ENCODE peak calls at places on chromosomes 5 and 9, in five cellular contexts. X is renal cortical epithelial cell; H is stimulated activated CD8-positive, alpha-beta memory T cell treated with anti-CD3 and anti-CD28 coated beads, Interleukin-15, amount 100 ng/mL, for 1 hour; O is pancreas; A is natural killer cell treated with Interleukin-12 subunit alpha and Interleukin-12 subunit beta and Interleukin-15 and Interleukin-18, amount 100 ng/mL, for 72 hours. U is an unnamed sample.

GRCh38 chr5:159393854-159394274 is 63.6 kb upstream of the IL12B start:
- DNase-seq in O (no peak), A (no peak), X (no peak), H (no peak), U (no peak)

GRCh38 chr5:32000726-32001125 is 173.4 kb downstream of the GOLPH3 start:
- DNase-seq in H (no peak), A (no peak), O (no peak), X (no peak), U (no peak)

GRCh38 chr5:33074548-33074947 is 363.4 kb downstream of the NPR3 start:
- DNase-seq in O (no peak), H (no peak), X (peak), A (no peak), U (no peak)

GRCh38 chr9:132546148-132547051 is 36.0 kb upstream of the BARHL1 start:
- DNase-seq in X (no peak), O (peak), A (no peak), H (no peak), U (peak)

GRCh38 chr5:56876325-56876724 is 33.1 kb upstream of the SETD9 start:
- DNase-seq in X (peak), O (no peak), H (no peak), A (no peak), U (peak)

GRCh38 chr5:138542120-138542955 is 698 bp downstream of the ETF1 start:
- DNase-seq in H (no peak), O (no peak), A (no peak), X (no peak), U (no peak)

GRCh38 chr9:134223601-134224122 is 59.3 kb upstream of the RNU6ATAC start:
- DNase-seq in H (no peak), X (no peak), A (no peak), O (no peak), U (no peak)

GRCh38 chr9:127085186-127085585 is 37.2 kb downstream of the ANGPTL2 start:
- DNase-seq in O (no peak), A (no peak), H (no peak), X (no peak), U (no peak)

GRCh38 chr9:114627553-114627952 is 16.5 kb downstream of the TMEM268 start:
- DNase-seq in O (no peak), H (no peak), A (no peak), X (no peak), U (no peak)

GRCh38 chr5:127337876-127338275 is 47.3 kb downstream of the MEGF10 start:
- DNase-seq in X (no peak), H (no peak), A (no peak), O (no peak), U (no peak)

GRCh38 chr9:70557665-70558419 is 143.4 kb upstream of the KLF9 start:
- DNase-seq in A (no peak), X (no peak), O (no peak), H (no peak), U (no peak)

GRCh38 chr5:165627548-165628170 is 2122.2 kb downstream of the MAT2B start:
- DNase-seq in O (no peak), H (no peak), X (no peak), A (no peak), U (no peak)

GRCh38 chr5:61625682-61626620 is 293.9 kb downstream of the ZSWIM6 start:
- DNase-seq in X (no peak), O (peak), H (no peak), A (peak), U (peak)

GRCh38 chr5:67244345-67244793 is 47.8 kb upstream of the CD180 start:
- DNase-seq in H (no peak), X (peak), A (no peak), O (no peak), U (no peak)

GRCh38 chr5:43036856-43037711 is 3.0 kb downstream of the ANXA2R start:
- DNase-seq in A (no peak), H (no peak), O (no peak), X (no peak), U (no peak)

GRCh38 chr5:103785569-103785968 is 223.0 kb upstream of the NUDT12 start:
- DNase-seq in X (no peak), H (no peak), O (no peak), A (no peak), U (peak)

GRCh38 chr5:121053055-121053985 is 589.2 kb downstream of the PRR16 start:
- DNase-seq in X (no peak), A (no peak), O (no peak), H (no peak), U (no peak)

GRCh38 chr9:120510816-120511215 is 69.2 kb downstream of the CDK5RAP2 start:
- DNase-seq in H (no peak), A (no peak), O (no peak), X (no peak), U (no peak)

GRCh38 chr9:131461166-131461565 is 41.6 kb upstream of the POMT1 start:
- DNase-seq in H (no peak), O (no peak), X (no peak), A (no peak), U (no peak)

GRCh38 chr9:135514342-135515082 is 6.7 kb upstream of the LCN1 start:
- DNase-seq in O (no peak), H (no peak), A (no peak), X (no peak), U (no peak)

GRCh38 chr5:179314606-179315355 is 30.5 kb downstream of the ADAMTS2 start:
- DNase-seq in O (peak), X (no peak), A (peak), H (no peak), U (no peak)

GRCh38 chr9:22117511-22118388 is 108.6 kb upstream of the CDKN2B start:
- DNase-seq in H (no peak), X (peak), A (no peak), O (no peak), U (peak)

GRCh38 chr5:178606269-178606668 is 16.1 kb upstream of the COL23A1 start:
- DNase-seq in H (no peak), X (no peak), O (no peak), A (no peak), U (no peak)

GRCh38 chr5:134526483-134527155 is 1.1 kb downstream of the JADE2 start:
- DNase-seq in O (peak), X (no peak), A (peak), H (peak), U (peak)

GRCh38 chr5:124725040-124725434 is 21.4 kb downstream of the ZNF608 start:
- DNase-seq in A (no peak), H (no peak), X (no peak), O (no peak), U (no peak)

GRCh38 chr5:122704247-122705036 is 70.4 kb upstream of the SNX2 start:
- DNase-seq in X (peak), A (no peak), O (no peak), H (no peak), U (peak)